ENCODE peak calls at places on chromosomes 6 and 20, in four cellular contexts. One of them, this sample, is unnamed.

GRCh38 chr6:112407191-112407590 is 60.1 kb downstream of the RFPL4B start:
- DNase-seq in endothelial cell of umbilical vein: no peak
- DNase-seq in HepG2: no peak
- DNase-seq in H9: no peak
- DNase-seq in this sample: peak

GRCh38 chr20:12729326-12729725 is 279.4 kb upstream of the SPTLC3 start:
- DNase-seq in endothelial cell of umbilical vein: no peak
- DNase-seq in HepG2: no peak
- DNase-seq in H9: no peak
- DNase-seq in this sample: no peak

GRCh38 chr6:89353702-89354392 is 1.3 kb upstream of the UBE2J1 start:
- DNase-seq in endothelial cell of umbilical vein: no peak
- DNase-seq in HepG2: peak
- DNase-seq in H9: no peak
- DNase-seq in this sample: no peak

GRCh38 chr6:123016431-123017110 is 20.5 kb downstream of the CLVS2 start:
- DNase-seq in endothelial cell of umbilical vein: no peak
- DNase-seq in HepG2: no peak
- DNase-seq in H9: no peak
- DNase-seq in this sample: no peak

GRCh38 chr20:35091808-35092523 is 641 bp downstream of the TRPC4AP start:
- DNase-seq in endothelial cell of umbilical vein: peak
- DNase-seq in HepG2: peak
- DNase-seq in H9: no peak
- DNase-seq in this sample: peak

GRCh38 chr6:13089296-13089994 is 238.9 kb downstream of the TBC1D7 start:
- DNase-seq in endothelial cell of umbilical vein: peak
- DNase-seq in HepG2: no peak
- DNase-seq in H9: no peak
- DNase-seq in this sample: no peak

GRCh38 chr6:140276719-140277118 is 902.3 kb upstream of the CITED2 start:
- DNase-seq in endothelial cell of umbilical vein: no peak
- DNase-seq in HepG2: no peak
- DNase-seq in H9: no peak
- DNase-seq in this sample: peak

GRCh38 chr6:54299542-54300269 is 8.5 kb upstream of the TINAG start:
- DNase-seq in endothelial cell of umbilical vein: no peak
- DNase-seq in HepG2: no peak
- DNase-seq in H9: no peak
- DNase-seq in this sample: no peak

GRCh38 chr20:50190251-50191064 is at the start of gene CEBPB:
- DNase-seq in endothelial cell of umbilical vein: peak
- DNase-seq in HepG2: peak
- DNase-seq in H9: peak
- DNase-seq in this sample: peak

GRCh38 chr6:107634147-107635057 is 144.5 kb downstream of the SOBP start:
- DNase-seq in endothelial cell of umbilical vein: no peak
- DNase-seq in HepG2: no peak
- DNase-seq in H9: no peak
- DNase-seq in this sample: no peak

GRCh38 chr6:165889636-165890403 is 226.8 kb upstream of the PDE10A start:
- DNase-seq in endothelial cell of umbilical vein: no peak
- DNase-seq in HepG2: peak
- DNase-seq in H9: peak
- DNase-seq in this sample: peak

GRCh38 chr6:111565316-111566221 is 40.1 kb downstream of the TRAF3IP2 start:
- DNase-seq in endothelial cell of umbilical vein: no peak
- DNase-seq in HepG2: peak
- DNase-seq in H9: peak
- DNase-seq in this sample: no peak

GRCh38 chr6:165884813-165885765 is 222.0 kb upstream of the PDE10A start:
- DNase-seq in endothelial cell of umbilical vein: peak
- DNase-seq in HepG2: peak
- DNase-seq in H9: peak
- DNase-seq in this sample: peak

GRCh38 chr6:105872244-105872643 is 213.9 kb upstream of the PRDM1 start:
- DNase-seq in endothelial cell of umbilical vein: no peak
- DNase-seq in HepG2: no peak
- DNase-seq in H9: no peak
- DNase-seq in this sample: no peak

GRCh38 chr20:34040300-34041015 is 46.7 kb downstream of the RALY start:
- DNase-seq in endothelial cell of umbilical vein: no peak
- DNase-seq in HepG2: no peak
- DNase-seq in H9: no peak
- DNase-seq in this sample: no peak

GRCh38 chr6:13914346-13914745 is 10.4 kb upstream of the RNF182 start:
- DNase-seq in endothelial cell of umbilical vein: peak
- DNase-seq in HepG2: no peak
- DNase-seq in H9: no peak
- DNase-seq in this sample: peak

GRCh38 chr6:47034919-47035318 is 7.2 kb downstream of the ADGRF1 start:
- DNase-seq in endothelial cell of umbilical vein: peak
- DNase-seq in HepG2: no peak
- DNase-seq in H9: no peak
- DNase-seq in this sample: peak

GRCh38 chr6:168949876-168950499 is 303.7 kb downstream of the THBS2 start:
- DNase-seq in endothelial cell of umbilical vein: no peak
- DNase-seq in HepG2: no peak
- DNase-seq in H9: no peak
- DNase-seq in this sample: peak

DNA sequence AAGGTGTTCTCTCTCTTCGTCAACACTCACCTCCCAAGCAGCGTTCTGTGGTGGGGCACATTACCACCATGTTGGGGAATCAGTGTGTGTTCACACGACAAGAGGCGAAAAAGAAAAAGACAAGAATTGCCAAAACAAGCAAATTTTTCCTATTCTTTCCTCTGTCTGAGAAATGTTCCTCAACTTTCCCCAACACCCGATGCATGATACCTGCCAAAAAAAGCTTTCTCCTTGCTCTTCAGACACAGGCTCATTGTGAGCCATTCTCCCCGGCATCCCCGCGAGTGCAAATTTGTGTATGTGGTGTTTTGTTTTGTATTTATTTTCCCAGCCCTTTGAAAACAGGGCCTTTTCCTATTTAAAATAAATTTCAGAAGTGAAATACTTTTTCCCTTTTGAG is 100.9 kb downstream of the JAG1 start:
- DNase-seq in endothelial cell of umbilical vein: no peak
- DNase-seq in HepG2: no peak
- DNase-seq in H9: no peak
- DNase-seq in this sample: no peak
- H3K4me2 ChIP-seq in endothelial cell of umbilical vein: no peak
- H3K4me2 ChIP-seq in HepG2: no peak
- H3K4me2 ChIP-seq in H9: no peak
- H3K4me2 ChIP-seq in this sample: no peak

GRCh38 chr6:121951918-121952379 is 447.5 kb upstream of the HSF2 start:
- DNase-seq in endothelial cell of umbilical vein: peak
- DNase-seq in HepG2: no peak
- DNase-seq in H9: no peak
- DNase-seq in this sample: peak
- H2AFZ ChIP-seq in endothelial cell of umbilical vein: peak
- H2AFZ ChIP-seq in HepG2: no peak
- H2AFZ ChIP-seq in H9: no peak
- H2AFZ ChIP-seq in this sample: no peak

DNA sequence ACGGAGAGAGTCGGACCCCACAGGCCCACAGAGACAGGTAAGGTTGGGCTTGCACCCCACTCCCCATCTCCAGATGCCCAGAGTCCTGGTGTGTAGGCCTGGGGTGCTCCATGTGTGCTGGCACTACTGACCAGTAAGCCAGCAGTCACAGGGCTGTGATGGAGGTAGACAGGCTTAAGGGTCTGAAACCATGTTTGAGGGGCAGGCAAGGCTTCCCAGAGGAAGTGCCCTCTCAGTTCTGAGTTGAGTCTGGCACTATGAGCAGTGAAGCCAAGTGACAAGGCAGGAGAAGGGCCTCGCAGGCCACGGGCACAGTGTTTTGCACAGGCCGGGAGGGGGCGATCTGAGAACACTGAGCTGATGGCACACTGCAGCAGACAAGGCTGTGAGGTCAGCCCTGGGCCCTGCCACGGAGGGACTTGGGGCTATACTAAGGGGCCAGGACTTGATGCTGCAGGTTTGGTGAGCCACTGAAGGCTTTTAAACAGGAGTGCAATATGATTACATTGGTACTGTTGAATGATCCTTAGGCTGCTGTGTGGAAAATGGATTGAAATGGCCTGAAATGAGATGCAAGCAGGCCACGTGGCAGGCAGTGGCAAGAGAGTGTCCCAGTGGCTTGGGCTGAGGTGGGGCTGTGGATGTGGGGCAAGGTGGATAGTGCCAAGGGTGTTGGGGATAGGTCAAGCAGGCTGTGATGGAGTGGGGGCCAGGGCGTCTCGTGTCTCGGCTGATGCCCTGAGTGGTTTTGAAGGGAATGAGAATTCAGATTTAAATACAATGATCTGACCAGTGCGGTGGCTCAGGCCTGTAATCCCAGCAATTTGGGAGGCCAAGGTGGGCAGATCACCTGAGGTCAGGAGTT is 20.3 kb downstream of the TTBK1 start:
- DNase-seq in endothelial cell of umbilical vein: peak
- DNase-seq in HepG2: peak
- DNase-seq in H9: peak
- DNase-seq in this sample: peak
- H3K9ac ChIP-seq in endothelial cell of umbilical vein: no peak
- H3K9ac ChIP-seq in HepG2: no peak
- H3K9ac ChIP-seq in H9: no peak
- H3K9ac ChIP-seq in this sample: no peak

GRCh38 chr20:62599216-62600110 is 42.8 kb upstream of the SLCO4A1 start:
- DNase-seq in endothelial cell of umbilical vein: no peak
- DNase-seq in HepG2: no peak
- DNase-seq in H9: no peak
- DNase-seq in this sample: no peak

GRCh38 chr20:62596486-62596885 is 45.8 kb upstream of the SLCO4A1 start:
- DNase-seq in endothelial cell of umbilical vein: no peak
- DNase-seq in HepG2: no peak
- DNase-seq in H9: no peak
- DNase-seq in this sample: no peak

GRCh38 chr20:62598761-62599194 is 43.5 kb upstream of the SLCO4A1 start:
- DNase-seq in endothelial cell of umbilical vein: no peak
- DNase-seq in HepG2: no peak
- DNase-seq in H9: no peak
- DNase-seq in this sample: no peak

GRCh38 chr20:62596921-62597320 is 45.4 kb upstream of the SLCO4A1 start:
- DNase-seq in endothelial cell of umbilical vein: no peak
- DNase-seq in HepG2: no peak
- DNase-seq in H9: no peak
- DNase-seq in this sample: no peak

GRCh38 chr20:62597416-62598115 is 44.7 kb upstream of the SLCO4A1 start:
- DNase-seq in endothelial cell of umbilical vein: no peak
- DNase-seq in HepG2: no peak
- DNase-seq in H9: no peak
- DNase-seq in this sample: no peak
- H3K4me2 ChIP-seq in endothelial cell of umbilical vein: no peak
- H3K4me2 ChIP-seq in HepG2: no peak
- H3K4me2 ChIP-seq in H9: no peak
- H3K4me2 ChIP-seq in this sample: no peak